ENCODE peak calls at places on chromosomes 1 and 21, in ten cellular contexts. One of them, this sample, is unnamed.

GRCh38 chr1:26996024-26996423 is 2.5 kb downstream of the TRNP1 start:
- DNase-seq in NB4: no peak
- DNase-seq in COR-L47: no peak
- DNase-seq in progenitor cell of endocrine pancreas: no peak
- DNase-seq in BE2C: no peak
- DNase-seq in SW480: no peak
- DNase-seq in activated T-cell treated with anti-CD3 and anti-CD28 coated beads, Interleukin-2, amount 50 U/mL, for 72 hours: no peak
- DNase-seq in pons: no peak
- DNase-seq in type B pancreatic cell: no peak
- DNase-seq in stimulated activated CD4-positive, alpha-beta T cell treated with anti-CD3 and anti-CD28 coated beads, Interleukin-12 subunit alpha, Interleukin-12 subunit beta, amount 100 ng/mL, for 24 hours: no peak
- DNase-seq in this sample: no peak

GRCh38 chr1:113058861-113059441 is 14.0 kb upstream of the LRIG2 start:
- DNase-seq in BE2C: peak; percentile 91
- DNase-seq in stimulated activated CD4-positive, alpha-beta T cell treated with anti-CD3 and anti-CD28 coated beads, Interleukin-12 subunit alpha, Interleukin-12 subunit beta, amount 100 ng/mL, for 24 hours: no peak
- DNase-seq in type B pancreatic cell: no peak
- DNase-seq in pons: no peak
- DNase-seq in progenitor cell of endocrine pancreas: no peak
- DNase-seq in activated T-cell treated with anti-CD3 and anti-CD28 coated beads, Interleukin-2, amount 50 U/mL, for 72 hours: no peak
- DNase-seq in COR-L47: no peak
- DNase-seq in NB4: no peak
- DNase-seq in SW480: no peak
- DNase-seq in this sample: no peak

GRCh38 chr1:50084389-50084788 is 24.3 kb upstream of the ELAVL4 start:
- DNase-seq in SW480: no peak
- DNase-seq in type B pancreatic cell: no peak
- DNase-seq in NB4: no peak
- DNase-seq in progenitor cell of endocrine pancreas: no peak
- DNase-seq in stimulated activated CD4-positive, alpha-beta T cell treated with anti-CD3 and anti-CD28 coated beads, Interleukin-12 subunit alpha, Interleukin-12 subunit beta, amount 100 ng/mL, for 24 hours: no peak
- DNase-seq in BE2C: no peak
- DNase-seq in COR-L47: no peak
- DNase-seq in activated T-cell treated with anti-CD3 and anti-CD28 coated beads, Interleukin-2, amount 50 U/mL, for 72 hours: no peak
- DNase-seq in pons: no peak
- DNase-seq in this sample: no peak

GRCh38 chr21:41636636-41637625 is 129.0 kb upstream of the TMPRSS2 start:
- DNase-seq in stimulated activated CD4-positive, alpha-beta T cell treated with anti-CD3 and anti-CD28 coated beads, Interleukin-12 subunit alpha, Interleukin-12 subunit beta, amount 100 ng/mL, for 24 hours: no peak
- DNase-seq in SW480: no peak
- DNase-seq in BE2C: no peak
- DNase-seq in type B pancreatic cell: no peak
- DNase-seq in activated T-cell treated with anti-CD3 and anti-CD28 coated beads, Interleukin-2, amount 50 U/mL, for 72 hours: no peak
- DNase-seq in COR-L47: peak; percentile 17
- DNase-seq in progenitor cell of endocrine pancreas: no peak
- DNase-seq in NB4: no peak
- DNase-seq in pons: no peak
- DNase-seq in this sample: no peak

GRCh38 chr1:111538343-111539035 is 35.1 kb upstream of the ADORA3 start:
- DNase-seq in NB4: no peak
- DNase-seq in SW480: peak; percentile 71
- DNase-seq in COR-L47: peak; percentile 3
- DNase-seq in pons: no peak
- DNase-seq in BE2C: no peak
- DNase-seq in activated T-cell treated with anti-CD3 and anti-CD28 coated beads, Interleukin-2, amount 50 U/mL, for 72 hours: peak; percentile 58
- DNase-seq in stimulated activated CD4-positive, alpha-beta T cell treated with anti-CD3 and anti-CD28 coated beads, Interleukin-12 subunit alpha, Interleukin-12 subunit beta, amount 100 ng/mL, for 24 hours: no peak
- DNase-seq in progenitor cell of endocrine pancreas: no peak
- DNase-seq in type B pancreatic cell: no peak
- DNase-seq in this sample: no peak

GRCh38 chr1:218344814-218345672 is at the start of gene TGFB2:
- DNase-seq in activated T-cell treated with anti-CD3 and anti-CD28 coated beads, Interleukin-2, amount 50 U/mL, for 72 hours: peak; percentile 4
- DNase-seq in BE2C: no peak
- DNase-seq in pons: peak; percentile 77
- DNase-seq in NB4: peak; percentile 58
- DNase-seq in progenitor cell of endocrine pancreas: no peak
- DNase-seq in stimulated activated CD4-positive, alpha-beta T cell treated with anti-CD3 and anti-CD28 coated beads, Interleukin-12 subunit alpha, Interleukin-12 subunit beta, amount 100 ng/mL, for 24 hours: no peak
- DNase-seq in type B pancreatic cell: no peak
- DNase-seq in SW480: peak; percentile 14
- DNase-seq in COR-L47: peak; percentile 47
- DNase-seq in this sample: no peak

GRCh38 chr1:21157054-21157453 is 19.6 kb downstream of the EIF4G3 start:
- DNase-seq in BE2C: no peak
- DNase-seq in stimulated activated CD4-positive, alpha-beta T cell treated with anti-CD3 and anti-CD28 coated beads, Interleukin-12 subunit alpha, Interleukin-12 subunit beta, amount 100 ng/mL, for 24 hours: no peak
- DNase-seq in activated T-cell treated with anti-CD3 and anti-CD28 coated beads, Interleukin-2, amount 50 U/mL, for 72 hours: no peak
- DNase-seq in pons: no peak
- DNase-seq in NB4: peak; percentile 44
- DNase-seq in SW480: no peak
- DNase-seq in type B pancreatic cell: no peak
- DNase-seq in progenitor cell of endocrine pancreas: no peak
- DNase-seq in COR-L47: no peak
- DNase-seq in this sample: no peak

GRCh38 chr1:52814465-52814864 is 28.1 kb upstream of the ZYG11A start:
- DNase-seq in pons: no peak
- DNase-seq in BE2C: no peak
- DNase-seq in stimulated activated CD4-positive, alpha-beta T cell treated with anti-CD3 and anti-CD28 coated beads, Interleukin-12 subunit alpha, Interleukin-12 subunit beta, amount 100 ng/mL, for 24 hours: no peak
- DNase-seq in COR-L47: no peak
- DNase-seq in progenitor cell of endocrine pancreas: no peak
- DNase-seq in SW480: no peak
- DNase-seq in activated T-cell treated with anti-CD3 and anti-CD28 coated beads, Interleukin-2, amount 50 U/mL, for 72 hours: no peak
- DNase-seq in NB4: no peak
- DNase-seq in type B pancreatic cell: no peak
- DNase-seq in this sample: no peak

GRCh38 chr1:223482766-223483165 is 89.6 kb downstream of the CCDC185 start:
- DNase-seq in COR-L47: no peak
- DNase-seq in type B pancreatic cell: no peak
- DNase-seq in stimulated activated CD4-positive, alpha-beta T cell treated with anti-CD3 and anti-CD28 coated beads, Interleukin-12 subunit alpha, Interleukin-12 subunit beta, amount 100 ng/mL, for 24 hours: no peak
- DNase-seq in progenitor cell of endocrine pancreas: no peak
- DNase-seq in SW480: no peak
- DNase-seq in pons: no peak
- DNase-seq in activated T-cell treated with anti-CD3 and anti-CD28 coated beads, Interleukin-2, amount 50 U/mL, for 72 hours: no peak
- DNase-seq in NB4: peak; percentile 23
- DNase-seq in BE2C: no peak
- DNase-seq in this sample: no peak

GRCh38 chr1:236979149-236979890 is 24.9 kb downstream of the MT1HL1 start:
- DNase-seq in stimulated activated CD4-positive, alpha-beta T cell treated with anti-CD3 and anti-CD28 coated beads, Interleukin-12 subunit alpha, Interleukin-12 subunit beta, amount 100 ng/mL, for 24 hours: no peak
- DNase-seq in progenitor cell of endocrine pancreas: no peak
- DNase-seq in type B pancreatic cell: no peak
- DNase-seq in activated T-cell treated with anti-CD3 and anti-CD28 coated beads, Interleukin-2, amount 50 U/mL, for 72 hours: no peak
- DNase-seq in COR-L47: no peak
- DNase-seq in NB4: no peak
- DNase-seq in BE2C: no peak
- DNase-seq in pons: no peak
- DNase-seq in SW480: no peak
- DNase-seq in this sample: no peak

GRCh38 chr1:100542264-100542663 is 4.3 kb downstream of the GPR88 start:
- DNase-seq in NB4: no peak
- DNase-seq in stimulated activated CD4-positive, alpha-beta T cell treated with anti-CD3 and anti-CD28 coated beads, Interleukin-12 subunit alpha, Interleukin-12 subunit beta, amount 100 ng/mL, for 24 hours: no peak
- DNase-seq in BE2C: no peak
- DNase-seq in COR-L47: peak; percentile 83
- DNase-seq in activated T-cell treated with anti-CD3 and anti-CD28 coated beads, Interleukin-2, amount 50 U/mL, for 72 hours: no peak
- DNase-seq in progenitor cell of endocrine pancreas: no peak
- DNase-seq in type B pancreatic cell: no peak
- DNase-seq in pons: no peak
- DNase-seq in SW480: no peak
- DNase-seq in this sample: no peak

GRCh38 chr1:174258148-174258550 is 98.8 kb downstream of the RABGAP1L start:
- DNase-seq in NB4: peak; percentile 57
- DNase-seq in SW480: peak; percentile 51
- DNase-seq in progenitor cell of endocrine pancreas: no peak
- DNase-seq in BE2C: peak; percentile 64
- DNase-seq in stimulated activated CD4-positive, alpha-beta T cell treated with anti-CD3 and anti-CD28 coated beads, Interleukin-12 subunit alpha, Interleukin-12 subunit beta, amount 100 ng/mL, for 24 hours: peak; percentile 17
- DNase-seq in type B pancreatic cell: no peak
- DNase-seq in COR-L47: peak; percentile 4
- DNase-seq in activated T-cell treated with anti-CD3 and anti-CD28 coated beads, Interleukin-2, amount 50 U/mL, for 72 hours: peak; percentile 46
- DNase-seq in pons: peak; percentile 62
- DNase-seq in this sample: no peak

GRCh38 chr1:246785536-246786111 is 61.4 kb downstream of the SCCPDH start:
- DNase-seq in pons: no peak
- DNase-seq in activated T-cell treated with anti-CD3 and anti-CD28 coated beads, Interleukin-2, amount 50 U/mL, for 72 hours: no peak
- DNase-seq in type B pancreatic cell: no peak
- DNase-seq in NB4: no peak
- DNase-seq in SW480: no peak
- DNase-seq in BE2C: no peak
- DNase-seq in stimulated activated CD4-positive, alpha-beta T cell treated with anti-CD3 and anti-CD28 coated beads, Interleukin-12 subunit alpha, Interleukin-12 subunit beta, amount 100 ng/mL, for 24 hours: no peak
- DNase-seq in COR-L47: no peak
- DNase-seq in progenitor cell of endocrine pancreas: no peak
- DNase-seq in this sample: no peak

GRCh38 chr1:33257759-33258712 is 1.7 kb downstream of the ZNF362 start:
- DNase-seq in SW480: no peak
- DNase-seq in pons: no peak
- DNase-seq in COR-L47: no peak
- DNase-seq in NB4: no peak
- DNase-seq in progenitor cell of endocrine pancreas: no peak
- DNase-seq in type B pancreatic cell: no peak
- DNase-seq in BE2C: no peak
- DNase-seq in activated T-cell treated with anti-CD3 and anti-CD28 coated beads, Interleukin-2, amount 50 U/mL, for 72 hours: no peak
- DNase-seq in stimulated activated CD4-positive, alpha-beta T cell treated with anti-CD3 and anti-CD28 coated beads, Interleukin-12 subunit alpha, Interleukin-12 subunit beta, amount 100 ng/mL, for 24 hours: no peak
- DNase-seq in this sample: no peak

GRCh38 chr1:187460093-187460492 is 631.3 kb downstream of the PLA2G4A start:
- DNase-seq in pons: no peak
- DNase-seq in NB4: no peak
- DNase-seq in activated T-cell treated with anti-CD3 and anti-CD28 coated beads, Interleukin-2, amount 50 U/mL, for 72 hours: no peak
- DNase-seq in COR-L47: peak; percentile 25
- DNase-seq in stimulated activated CD4-positive, alpha-beta T cell treated with anti-CD3 and anti-CD28 coated beads, Interleukin-12 subunit alpha, Interleukin-12 subunit beta, amount 100 ng/mL, for 24 hours: no peak
- DNase-seq in SW480: no peak
- DNase-seq in BE2C: no peak
- DNase-seq in progenitor cell of endocrine pancreas: no peak
- DNase-seq in type B pancreatic cell: no peak
- DNase-seq in this sample: no peak

GRCh38 chr1:233326995-233327937 is at the start of gene MAP3K21:
- DNase-seq in SW480: peak; percentile 97
- DNase-seq in NB4: peak; percentile 96
- DNase-seq in activated T-cell treated with anti-CD3 and anti-CD28 coated beads, Interleukin-2, amount 50 U/mL, for 72 hours: peak; percentile 89
- DNase-seq in type B pancreatic cell: peak; percentile 80
- DNase-seq in pons: peak; percentile 63
- DNase-seq in progenitor cell of endocrine pancreas: peak; percentile 88
- DNase-seq in stimulated activated CD4-positive, alpha-beta T cell treated with anti-CD3 and anti-CD28 coated beads, Interleukin-12 subunit alpha, Interleukin-12 subunit beta, amount 100 ng/mL, for 24 hours: peak; percentile 88
- DNase-seq in COR-L47: peak; percentile 85
- DNase-seq in BE2C: peak; percentile 65
- DNase-seq in this sample: peak; percentile 77

GRCh38 chr1:170075186-170075585 is 691 bp upstream of the KIFAP3 start:
- DNase-seq in progenitor cell of endocrine pancreas: no peak
- DNase-seq in pons: no peak
- DNase-seq in stimulated activated CD4-positive, alpha-beta T cell treated with anti-CD3 and anti-CD28 coated beads, Interleukin-12 subunit alpha, Interleukin-12 subunit beta, amount 100 ng/mL, for 24 hours: no peak
- DNase-seq in SW480: no peak
- DNase-seq in NB4: no peak
- DNase-seq in BE2C: no peak
- DNase-seq in activated T-cell treated with anti-CD3 and anti-CD28 coated beads, Interleukin-2, amount 50 U/mL, for 72 hours: no peak
- DNase-seq in type B pancreatic cell: no peak
- DNase-seq in COR-L47: no peak
- DNase-seq in this sample: peak; percentile 11

GRCh38 chr1:64986903-64987871 is 20.8 kb upstream of the JAK1 start:
- DNase-seq in NB4: peak; percentile 40
- DNase-seq in SW480: no peak
- DNase-seq in COR-L47: no peak
- DNase-seq in pons: peak; percentile 76
- DNase-seq in BE2C: no peak
- DNase-seq in type B pancreatic cell: no peak
- DNase-seq in stimulated activated CD4-positive, alpha-beta T cell treated with anti-CD3 and anti-CD28 coated beads, Interleukin-12 subunit alpha, Interleukin-12 subunit beta, amount 100 ng/mL, for 24 hours: no peak
- DNase-seq in activated T-cell treated with anti-CD3 and anti-CD28 coated beads, Interleukin-2, amount 50 U/mL, for 72 hours: no peak
- DNase-seq in progenitor cell of endocrine pancreas: no peak
- DNase-seq in this sample: no peak

GRCh38 chr1:6108937-6109636 is 63.4 kb downstream of the KCNAB2 start:
- DNase-seq in type B pancreatic cell: no peak
- DNase-seq in pons: no peak
- DNase-seq in progenitor cell of endocrine pancreas: no peak
- DNase-seq in SW480: peak; percentile 72
- DNase-seq in COR-L47: peak; percentile 80
- DNase-seq in NB4: peak; percentile 75
- DNase-seq in activated T-cell treated with anti-CD3 and anti-CD28 coated beads, Interleukin-2, amount 50 U/mL, for 72 hours: peak; percentile 51
- DNase-seq in stimulated activated CD4-positive, alpha-beta T cell treated with anti-CD3 and anti-CD28 coated beads, Interleukin-12 subunit alpha, Interleukin-12 subunit beta, amount 100 ng/mL, for 24 hours: no peak
- DNase-seq in BE2C: peak; percentile 63
- DNase-seq in this sample: no peak

GRCh38 chr1:225762002-225762441 is 15.6 kb upstream of the SRP9 start:
- DNase-seq in SW480: no peak
- DNase-seq in type B pancreatic cell: no peak
- DNase-seq in activated T-cell treated with anti-CD3 and anti-CD28 coated beads, Interleukin-2, amount 50 U/mL, for 72 hours: no peak
- DNase-seq in NB4: no peak
- DNase-seq in COR-L47: peak; percentile 66
- DNase-seq in progenitor cell of endocrine pancreas: no peak
- DNase-seq in pons: no peak
- DNase-seq in stimulated activated CD4-positive, alpha-beta T cell treated with anti-CD3 and anti-CD28 coated beads, Interleukin-12 subunit alpha, Interleukin-12 subunit beta, amount 100 ng/mL, for 24 hours: no peak
- DNase-seq in BE2C: peak; percentile 26
- DNase-seq in this sample: no peak

GRCh38 chr1:41898191-41898713 is 20.5 kb downstream of the HIVEP3 start:
- DNase-seq in pons: no peak
- DNase-seq in progenitor cell of endocrine pancreas: no peak
- DNase-seq in stimulated activated CD4-positive, alpha-beta T cell treated with anti-CD3 and anti-CD28 coated beads, Interleukin-12 subunit alpha, Interleukin-12 subunit beta, amount 100 ng/mL, for 24 hours: peak; percentile 41
- DNase-seq in COR-L47: no peak
- DNase-seq in NB4: peak; percentile 18
- DNase-seq in activated T-cell treated with anti-CD3 and anti-CD28 coated beads, Interleukin-2, amount 50 U/mL, for 72 hours: peak; percentile 75
- DNase-seq in SW480: no peak
- DNase-seq in BE2C: no peak
- DNase-seq in type B pancreatic cell: peak; percentile 55
- DNase-seq in this sample: peak; percentile 53